ENCODE peak calls at places on chromosomes 12 and 14, in four cellular contexts. B, S, H and T are unnamed samples.

GRCh38 chr14:88793259-88793625 is 489 bp upstream of the EML5 start:
- DNase-seq in B (no peak), S (no peak), H (no peak), T (no peak)

GRCh38 chr14:61491876-61492440 is 170.6 kb downstream of the PRKCH start:
- DNase-seq in B (no peak), S (no peak), H (no peak), T (no peak)

GRCh38 chr14:34025325-34026017 is 74.6 kb upstream of the EGLN3 start:
- DNase-seq in B (no peak), S (no peak), H (no peak), T (no peak)

GRCh38 chr14:55731881-55732498 is 152.0 kb downstream of the KTN1 start:
- DNase-seq in B (no peak), S (peak; percentile 21), H (peak; percentile 62), T (no peak)

GRCh38 chr14:36513012-36513420 is 7.0 kb downstream of the NKX2-1 start:
- DNase-seq in B (no peak), S (peak; percentile 80), H (no peak), T (no peak)

GRCh38 chr12:107133462-107133861 is 40.1 kb upstream of the CRY1 start:
- DNase-seq in B (no peak), S (no peak), H (no peak), T (no peak)

GRCh38 chr12:69732088-69732487 is 6.6 kb upstream of the RAB3IP start:
- DNase-seq in B (peak; percentile 39), S (no peak), H (no peak), T (no peak)

GRCh38 chr12:50925920-50926319 is 26.4 kb upstream of the HIGD1C start:
- DNase-seq in B (no peak), S (no peak), H (no peak), T (no peak)

GRCh38 chr12:108643941-108644742 is 10.4 kb upstream of the SELPLG start:
- DNase-seq in B (peak; percentile 63), S (no peak), H (no peak), T (no peak)

GRCh38 chr12:131092911-131093901 is 139.5 kb downstream of the ADGRD1 start:
- DNase-seq in B (no peak), S (no peak), H (no peak), T (no peak)

GRCh38 chr12:18502422-18502821 is 235.4 kb downstream of the PLCZ1 start:
- DNase-seq in B (no peak), S (peak; percentile 64), H (no peak), T (no peak)

GRCh38 chr14:102086346-102086971 is 385 bp downstream of the HSP90AA1 start:
- DNase-seq in B (peak; percentile 26), S (peak; percentile 81), H (no peak), T (no peak)

GRCh38 chr12:2666411-2666810 is 128.4 kb upstream of the FKBP4 start:
- DNase-seq in B (no peak), S (no peak), H (no peak), T (no peak)

GRCh38 chr14:99327458-99328250 is 55.7 kb upstream of the BCL11B start:
- DNase-seq in B (no peak), S (no peak), H (no peak), T (peak; percentile 22)

GRCh38 chr14:99512110-99512449 is 30.9 kb downstream of the CCNK start:
- DNase-seq in B (no peak), S (no peak), H (no peak), T (no peak)

GRCh38 chr12:10213168-10214130 is 772 bp downstream of the GABARAPL1 start:
- DNase-seq in B (peak; percentile 49), S (peak; percentile 82), H (peak; percentile 22), T (no peak)

GRCh38 chr14:104202259-104203070 is 64.1 kb downstream of the KIF26A start:
- DNase-seq in B (no peak), S (peak; percentile 89), H (no peak), T (no peak)

GRCh38 chr12:45377815-45378214 is 161.9 kb downstream of the ANO6 start:
- DNase-seq in B (no peak), S (no peak), H (no peak), T (no peak)

GRCh38 chr14:25411933-25412757 is 362.2 kb upstream of the STXBP6 start:
- DNase-seq in B (peak; percentile 29), S (no peak), H (peak; percentile 4), T (no peak)

GRCh38 chr12:104519190-104519857 is 62.6 kb downstream of the CHST11 start:
- DNase-seq in B (no peak), S (peak; percentile 82), H (no peak), T (no peak)

GRCh38 chr12:1083888-1084262 is 92.9 kb downstream of the ERC1 start:
- DNase-seq in B (peak; percentile 24), S (peak; percentile 67), H (no peak), T (peak; percentile 48)

GRCh38 chr12:113422929-113423669 is 919 bp downstream of the SDSL start:
- DNase-seq in B (no peak), S (no peak), H (no peak), T (no peak)

GRCh38 chr12:10720974-10721565 is 2.1 kb downstream of the YBX3 start:
- DNase-seq in B (no peak), S (no peak), H (no peak), T (no peak)

GRCh38 chr12:14961466-14962155 is at the start of gene ARHGDIB:
- DNase-seq in B (no peak), S (no peak), H (no peak), T (peak; percentile 81)

GRCh38 chr12:126719886-126720666 is 1546.9 kb upstream of the TMEM132C start:
- DNase-seq in B (no peak), S (no peak), H (no peak), T (no peak)

GRCh38 chr12:75476076-75476475 is 4.5 kb upstream of the GLIPR1 start:
- DNase-seq in B (no peak), S (no peak), H (no peak), T (no peak)

GRCh38 chr14:50542941-50543418 is 10.6 kb upstream of the MAP4K5 start:
- DNase-seq in B (peak; percentile 65), S (peak; percentile 63), H (peak; percentile 24), T (peak; percentile 44)

GRCh38 chr14:95258156-95258555 is 61.6 kb downstream of the CLMN start:
- DNase-seq in B (no peak), S (no peak), H (no peak), T (no peak)

GRCh38 chr12:103269962-103270361 is 225.8 kb downstream of the C12orf42 start:
- DNase-seq in B (no peak), S (no peak), H (no peak), T (no peak)

GRCh38 chr14:69171569-69171968 is 18.6 kb upstream of the DCAF5 start:
- DNase-seq in B (no peak), S (no peak), H (no peak), T (no peak)